ENCODE peak calls at places on chromosomes 12 and 14, in ten cellular contexts. I is A549, D is IMR-90, P is HCT116, M is tibial nerve, G is sigmoid colon, J is H1, N is K562, Y is esophagus squamous epithelium, F is endothelial cell of umbilical vein. E is an unnamed sample.

GRCh38 chr12:9933966-9934365 is 1.8 kb upstream of the CLEC2A start:
- DNase-seq in I (no peak), D (no peak), P (no peak), M (no peak), G (no peak), J (no peak), N (no peak), Y (no peak), F (no peak), E (no peak)

GRCh38 chr14:56482306-56482705 is 97.3 kb upstream of the TMEM260 start:
- DNase-seq in I (peak; percentile 17), D (peak; percentile 9), P (peak; percentile 28), M (no peak), G (no peak), J (peak; percentile 64), N (peak; percentile 9), Y (no peak), F (peak; percentile 16), E (no peak)

GRCh38 chr12:78494911-78495310 is 369.7 kb upstream of the SYT1 start:
- DNase-seq in I (no peak), D (peak; percentile 5), P (no peak), M (no peak), G (no peak), J (no peak), N (no peak), Y (no peak), F (no peak), E (no peak)

GRCh38 chr12:130968611-130969010 is 14.9 kb downstream of the ADGRD1 start:
- DNase-seq in I (no peak), D (no peak), P (no peak), M (no peak), G (peak; percentile 38), J (no peak), N (no peak), Y (no peak), F (no peak), E (no peak)

GRCh38 chr12:14567311-14568195 is at the start of gene PLBD1:
- DNase-seq in I (peak; percentile 37), D (no peak), P (no peak), M (peak; percentile 21), G (peak; percentile 85), J (peak; percentile 81), N (peak; percentile 74), Y (no peak), F (peak; percentile 8), E (no peak)

GRCh38 chr14:66009104-66009503 is 477.1 kb upstream of the CCDC196 start:
- DNase-seq in I (peak; percentile 7), D (peak; percentile 12), P (peak; percentile 13), M (no peak), G (no peak), J (no peak), N (no peak), Y (no peak), F (no peak), E (no peak)

GRCh38 chr12:122422769-122423257 is 344 bp upstream of the CLIP1 start:
- DNase-seq in I (peak; percentile 35), D (peak; percentile 54), P (no peak), M (no peak), G (peak; percentile 72), J (peak; percentile 65), N (peak; percentile 73), Y (no peak), F (peak; percentile 49), E (no peak)

GRCh38 chr14:64196668-64197411 is 97.3 kb downstream of the ESR2 start:
- DNase-seq in I (no peak), D (peak; percentile 64), P (no peak), M (peak; percentile 12), G (no peak), J (peak; percentile 78), N (peak; percentile 13), Y (no peak), F (peak; percentile 22), E (no peak)

GRCh38 chr14:53509227-53509822 is 356.2 kb upstream of the DDHD1 start:
- DNase-seq in I (no peak), D (peak; percentile 92), P (no peak), M (peak; percentile 67), G (peak; percentile 88), J (no peak), N (no peak), Y (no peak), F (no peak), E (peak; percentile 95)

GRCh38 chr12:31742891-31743290 is 14.1 kb upstream of the AMN1 start:
- DNase-seq in I (no peak), D (no peak), P (no peak), M (no peak), G (no peak), J (no peak), N (no peak), Y (no peak), F (no peak), E (no peak)

GRCh38 chr12:42769455-42769854 is 179.9 kb upstream of the PRICKLE1 start:
- DNase-seq in I (no peak), D (no peak), P (no peak), M (no peak), G (no peak), J (no peak), N (no peak), Y (no peak), F (no peak), E (no peak)

GRCh38 chr14:34174973-34175372 is 224.1 kb upstream of the EGLN3 start:
- DNase-seq in I (no peak), D (no peak), P (no peak), M (no peak), G (no peak), J (no peak), N (no peak), Y (no peak), F (no peak), E (no peak)

GRCh38 chr12:124745891-124746570 is 117.6 kb downstream of the SCARB1 start:
- DNase-seq in I (peak; percentile 91), D (peak; percentile 81), P (peak; percentile 67), M (peak; percentile 91), G (peak; percentile 98), J (peak; percentile 82), N (peak; percentile 73), Y (no peak), F (peak; percentile 94), E (peak; percentile 96)

GRCh38 chr14:51563560-51563959 is 88.2 kb upstream of the FRMD6 start:
- DNase-seq in I (no peak), D (peak; percentile 74), P (no peak), M (no peak), G (no peak), J (no peak), N (no peak), Y (no peak), F (no peak), E (no peak)

GRCh38 chr14:51562816-51563215 is 88.9 kb upstream of the FRMD6 start:
- DNase-seq in I (no peak), D (peak; percentile 68), P (no peak), M (no peak), G (no peak), J (no peak), N (no peak), Y (no peak), F (no peak), E (no peak)

GRCh38 chr14:51564460-51564859 is 87.2 kb upstream of the FRMD6 start:
- DNase-seq in I (no peak), D (no peak), P (no peak), M (no peak), G (no peak), J (no peak), N (no peak), Y (no peak), F (no peak), E (no peak)

GRCh38 chr14:51564986-51565604 is 86.6 kb upstream of the FRMD6 start:
- DNase-seq in I (no peak), D (no peak), P (no peak), M (no peak), G (no peak), J (no peak), N (no peak), Y (no peak), F (no peak), E (no peak)

GRCh38 chr14:51561141-51561540 is 90.6 kb upstream of the FRMD6 start:
- DNase-seq in I (no peak), D (no peak), P (no peak), M (no peak), G (no peak), J (no peak), N (no peak), Y (no peak), F (no peak), E (no peak)
- H3K4me1 ChIP-seq in I (peaks cover 21% of the 10 kb centered on the region), D (peaks cover 22% of the 10 kb centered on the region), P (peaks cover 10% of the 10 kb centered on the region), M (no peaks in the 10 kb centered on the region), G (peaks cover 4% of the 10 kb centered on the region), J (no peaks in the 10 kb centered on the region), N (no peaks in the 10 kb centered on the region), Y (peaks cover 40% of the 10 kb centered on the region), F (no peaks in the 10 kb centered on the region), E (peaks cover 15% of the 10 kb centered on the region)

GRCh38 chr12:6852651-6853354 is 853 bp downstream of the USP5 start:
- DNase-seq in I (peak; percentile 48), D (peak; percentile 79), P (no peak), M (no peak), G (peak; percentile 84), J (peak; percentile 66), N (peak; percentile 64), Y (no peak), F (peak; percentile 61), E (no peak)

GRCh38 chr12:6851921-6852650 is at the start of gene USP5:
- DNase-seq in I (peak; percentile 99), D (peak; percentile 100), P (peak; percentile 100), M (peak; percentile 95), G (peak; percentile 100), J (peak; percentile 94), N (peak; percentile 98), Y (peak; percentile 99), F (peak; percentile 100), E (peak; percentile 99)

GRCh38 chr12:6849976-6850560 is 1.0 kb downstream of the CDCA3 start:
- DNase-seq in I (no peak), D (no peak), P (no peak), M (no peak), G (no peak), J (no peak), N (no peak), Y (no peak), F (no peak), E (no peak)

GRCh38 chr12:6850796-6851152 is 312 bp downstream of the CDCA3 start:
- DNase-seq in I (no peak), D (no peak), P (no peak), M (no peak), G (no peak), J (no peak), N (peak; percentile 52), Y (no peak), F (no peak), E (no peak)

GRCh38 chr12:6851153-6851920 is at the start of gene CDCA3:
- DNase-seq in I (peak; percentile 100), D (peak; percentile 98), P (peak; percentile 98), M (peak; percentile 96), G (peak; percentile 99), J (peak; percentile 94), N (peak; percentile 97), Y (peak; percentile 92), F (peak; percentile 97), E (no peak)
- TF ChIP-seq POLR2A in I (peak; percentile 41), D (peak; percentile 84), P (peak; percentile 94), M (peak; percentile 73), G (peak; percentile 82), J (peak; percentile 24), N (peak; percentile 59), Y (peak; percentile 79), F (peak; percentile 82), E (peak; percentile 45)

GRCh38 chr14:76946753-76947077 is 81.8 kb downstream of the IRF2BPL start:
- DNase-seq in I (no peak), D (no peak), P (no peak), M (no peak), G (no peak), J (no peak), N (no peak), Y (no peak), F (no peak), E (no peak)
- H3K4me3 ChIP-seq in I (no peak overlapping the region), D (no peak overlapping the region), P (no peak overlapping the region), M (no peak overlapping the region), G (no peak overlapping the region), J (peak overlapping the region; percentile 16), N (no peak overlapping the region), Y (no peak overlapping the region), F (no peak overlapping the region), E (no peak overlapping the region)

GRCh38 chr14:103134919-103135318 is 11.7 kb downstream of the TNFAIP2 start:
- DNase-seq in I (no peak), D (no peak), P (no peak), M (no peak), G (no peak), J (no peak), N (no peak), Y (no peak), F (no peak), E (no peak)
- H3K4me1 ChIP-seq in I (peaks cover 63% of the 10 kb centered on the region), D (peaks cover 18% of the 10 kb centered on the region), P (peaks cover 18% of the 10 kb centered on the region), M (no peaks in the 10 kb centered on the region), G (peaks cover 68% of the 10 kb centered on the region), J (peaks cover 2% of the 10 kb centered on the region), N (peaks cover 14% of the 10 kb centered on the region), Y (peaks cover 74% of the 10 kb centered on the region), F (peaks cover 6% of the 10 kb centered on the region), E (peaks cover 64% of the 10 kb centered on the region)